ENCODE peak calls at places on chromosome 7, in four cellular contexts. One of them, this sample, is unnamed.

GRCh38 chr7:31099451-31100444 is 47.6 kb downstream of the ADCYAP1R1 start:
- DNase-seq in body of pancreas: no peak
- DNase-seq in neural crest cell: no peak
- DNase-seq in NCI-H460: no peak
- DNase-seq in this sample: no peak

GRCh38 chr7:17524746-17525145 is 226.3 kb downstream of the AHR start:
- DNase-seq in NCI-H460: no peak
- DNase-seq in body of pancreas: no peak
- DNase-seq in neural crest cell: no peak
- DNase-seq in this sample: no peak

GRCh38 chr7:124074007-124074406 is 41.1 kb upstream of the TMEM229A start:
- DNase-seq in NCI-H460: no peak
- DNase-seq in body of pancreas: no peak
- DNase-seq in neural crest cell: no peak
- DNase-seq in this sample: no peak

GRCh38 chr7:26101471-26102151 is 50.4 kb upstream of the NFE2L3 start:
- DNase-seq in body of pancreas: no peak
- DNase-seq in NCI-H460: no peak
- DNase-seq in neural crest cell: peak
- DNase-seq in this sample: peak

GRCh38 chr7:120996333-120996982 is 7.9 kb downstream of the CPED1 start:
- DNase-seq in neural crest cell: no peak
- DNase-seq in body of pancreas: peak
- DNase-seq in NCI-H460: no peak
- DNase-seq in this sample: no peak

GRCh38 chr7:2409745-2410414 is 6.5 kb downstream of the CHST12 start:
- DNase-seq in NCI-H460: no peak
- DNase-seq in neural crest cell: no peak
- DNase-seq in body of pancreas: no peak
- DNase-seq in this sample: no peak

GRCh38 chr7:2138146-2138765 is 94.5 kb downstream of the MAD1L1 start:
- DNase-seq in NCI-H460: no peak
- DNase-seq in neural crest cell: peak
- DNase-seq in body of pancreas: no peak
- DNase-seq in this sample: no peak

GRCh38 chr7:122448893-122449589 is 144.5 kb upstream of the FEZF1 start:
- DNase-seq in neural crest cell: no peak
- DNase-seq in body of pancreas: no peak
- DNase-seq in NCI-H460: no peak
- DNase-seq in this sample: no peak

This sample was measured in neuronal stem cell.